ENCODE peak calls at places on chromosomes 11 and 22, in five cellular contexts. J is transverse colon, X is HCT116, W is GM23338, R is H1. M is an unnamed sample. For H3K4me1, the result is how much of the 10 kb centered on the place peaks cover.

GRCh38 chr11:120339394-120339890 is 3.2 kb downstream of the ARHGEF12 start:
- DNase-seq in J (peak), X (no peak), W (peak), R (no peak), M (no peak)

GRCh38 chr11:70530010-70530409 is 131.7 kb downstream of the CTTN start:
- DNase-seq in J (no peak), X (no peak), W (no peak), R (no peak), M (no peak)

GRCh38 chr11:26121466-26121865 is 210.5 kb upstream of the ANO3 start:
- DNase-seq in J (no peak), X (no peak), W (no peak), R (no peak), M (no peak)

GRCh38 chr22:29716814-29717213 is 3.0 kb upstream of the CABP7 start:
- DNase-seq in J (peak), X (peak), W (peak), R (no peak), M (no peak)

GRCh38 chr11:74035264-74035663 is 26.4 kb upstream of the UCP3 start:
- DNase-seq in J (no peak), X (no peak), W (no peak), R (no peak), M (no peak)

GRCh38 chr22:25392584-25392983 is 171.9 kb upstream of the GRK3 start:
- DNase-seq in J (no peak), X (no peak), W (no peak), R (no peak), M (no peak)

GRCh38 chr11:119322921-119323531 is 6.1 kb upstream of the MCAM start:
- DNase-seq in J (no peak), X (no peak), W (no peak), R (no peak), M (no peak)

GRCh38 chr11:108758458-108758857 is 93.6 kb downstream of the DDX10 start:
- DNase-seq in J (no peak), X (no peak), W (no peak), R (no peak), M (no peak)

GRCh38 chr11:14500181-14500651 is 605 bp upstream of the COPB1 start:
- DNase-seq in J (peak), X (no peak), W (peak), R (no peak), M (no peak)

GRCh38 chr11:10414181-10414580 is 40.9 kb upstream of the AMPD3 start:
- DNase-seq in J (no peak), X (no peak), W (no peak), R (no peak), M (no peak)

DNA sequence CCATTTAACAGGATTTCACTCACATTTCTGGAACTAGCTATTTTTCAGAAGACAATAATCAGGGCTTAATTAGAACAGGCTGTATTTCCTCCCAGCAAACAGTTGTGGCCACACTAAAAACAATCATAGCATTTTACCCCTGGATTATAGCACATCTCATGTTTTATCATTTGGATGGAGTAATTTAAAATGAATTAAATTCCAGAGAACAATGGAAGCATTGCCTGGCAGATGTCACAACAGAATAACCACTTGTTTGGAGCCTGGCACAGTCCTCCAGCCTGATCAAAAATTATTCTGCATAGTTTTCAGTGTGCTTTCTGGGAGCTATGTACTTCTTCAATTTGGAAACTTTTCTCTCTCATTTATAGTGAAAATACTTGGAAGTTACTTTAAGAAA is 9.2 kb downstream of the PRSS23 start:
- DNase-seq in J (no peak), X (no peak), W (no peak), R (no peak), M (no peak)
- H3K4me1 ChIP-seq in J (under half), X (under half), W (under half), R (under half), M (half or more)

GRCh38 chr11:102603091-102603490 is 22.0 kb downstream of the MMP20 start:
- DNase-seq in J (no peak), X (peak), W (no peak), R (no peak), M (no peak)
- TF ChIP-seq POLR2AphosphoS5 in J (no peak), X (peak), W (no peak), R (no peak), M (peak)

GRCh38 chr11:68011046-68011943 is 1.2 kb downstream of the ALDH3B1 start:
- DNase-seq in J (no peak), X (no peak), W (no peak), R (no peak), M (no peak)
- H3K4me1 ChIP-seq in J (half or more), X (half or more), W (under half), R (under half), M (under half)

GRCh38 chr11:96338910-96339703 is 3.9 kb downstream of the MAML2 start:
- DNase-seq in J (peak), X (no peak), W (peak), R (no peak), M (peak)
- TF ChIP-seq POLR2AphosphoS5 in J (no peak), X (no peak), W (no peak), R (no peak), M (no peak)

DNA sequence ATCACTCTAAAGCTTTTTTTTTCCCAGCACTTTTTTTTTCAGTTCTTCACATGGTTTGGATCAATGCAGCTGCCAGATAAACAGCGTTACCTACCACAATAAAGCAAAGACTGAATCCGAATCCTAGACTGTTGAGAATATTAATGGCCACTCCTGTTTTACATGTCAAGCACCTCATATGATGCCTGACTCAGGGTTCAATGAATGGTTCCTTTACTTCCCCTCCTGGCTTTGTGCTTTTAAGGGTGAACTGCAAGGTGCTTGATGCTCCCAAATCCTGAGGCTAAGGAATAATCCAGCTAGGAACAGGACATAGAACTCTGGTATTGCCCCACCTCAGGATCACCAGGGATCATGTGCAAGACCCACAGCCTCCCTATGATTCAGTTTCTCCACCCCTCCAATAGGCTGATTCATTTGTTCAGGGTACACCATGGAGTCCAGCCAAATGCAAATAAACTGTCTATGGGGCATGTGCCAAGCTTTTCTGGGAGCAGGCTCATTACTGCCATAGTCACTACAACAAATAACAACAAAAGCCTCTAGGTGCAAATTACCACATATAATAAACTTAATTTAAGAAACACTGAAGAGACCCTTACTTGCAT is 104.3 kb downstream of the GAB2 start:
- DNase-seq in J (peak), X (peak), W (no peak), R (no peak), M (no peak)
- H3K4me1 ChIP-seq in J (half or more), X (under half), W (under half), R (under half), M (under half)

GRCh38 chr11:312092-312816 is 1.6 kb upstream of the IFITM1 start:
- DNase-seq in J (no peak), X (no peak), W (no peak), R (no peak), M (no peak)
- TF ChIP-seq POLR2AphosphoS5 in J (no peak), X (no peak), W (no peak), R (no peak), M (no peak)

GRCh38 chr22:31926086-31926485 is 18.2 kb upstream of the YWHAH start:
- DNase-seq in J (no peak), X (no peak), W (no peak), R (no peak), M (no peak)

GRCh38 chr22:31925056-31925455 is 19.3 kb upstream of the YWHAH start:
- DNase-seq in J (no peak), X (no peak), W (no peak), R (no peak), M (no peak)

GRCh38 chr22:31927562-31927961 is 16.8 kb upstream of the YWHAH start:
- DNase-seq in J (no peak), X (no peak), W (no peak), R (no peak), M (no peak)

GRCh38 chr22:31929126-31929928 is 15.0 kb upstream of the YWHAH start:
- DNase-seq in J (no peak), X (no peak), W (no peak), R (no peak), M (no peak)

GRCh38 chr22:31926969-31927368 is 17.4 kb upstream of the YWHAH start:
- DNase-seq in J (no peak), X (no peak), W (peak), R (no peak), M (no peak)
- H3K4me1 ChIP-seq in J (under half), X (under half), W (under half), R (under half), M (under half)

DNA sequence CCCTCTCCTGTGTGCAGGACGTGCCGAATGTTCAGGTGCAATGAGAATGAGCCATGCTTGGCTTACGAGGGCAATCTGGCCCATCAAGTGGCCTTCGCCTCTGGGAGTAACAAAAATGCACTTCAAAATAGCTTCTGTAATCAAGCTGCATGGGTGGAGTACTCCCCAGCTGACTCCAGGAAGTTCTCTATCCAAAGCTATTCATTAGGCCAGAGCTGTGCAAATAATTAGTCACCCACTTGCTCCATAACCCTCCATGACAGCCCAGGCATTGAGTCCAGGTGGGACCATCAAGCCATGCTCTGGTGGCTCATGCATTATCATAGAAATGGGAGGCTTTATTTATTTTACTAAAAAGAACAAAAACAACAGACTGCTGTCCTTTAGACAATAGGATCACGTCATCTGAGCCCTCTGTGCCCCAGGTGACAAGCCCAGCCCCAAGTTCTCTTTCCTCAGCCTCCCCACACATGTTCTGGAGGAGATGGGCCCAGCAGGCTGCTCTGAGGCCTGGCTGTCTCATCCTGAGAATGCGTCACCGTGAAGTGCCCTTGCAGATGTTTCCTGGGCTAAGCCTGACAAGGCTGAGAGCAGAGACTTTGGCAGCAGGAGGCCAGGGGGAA is 244.7 kb downstream of the ETS1 start:
- DNase-seq in J (peak), X (no peak), W (no peak), R (no peak), M (peak)
- TF ChIP-seq POLR2AphosphoS5 in J (peak), X (no peak), W (no peak), R (no peak), M (no peak)

GRCh38 chr11:19805346-19805745 is 92.7 kb downstream of the NAV2 start:
- DNase-seq in J (no peak), X (no peak), W (no peak), R (no peak), M (no peak)
- H3K4me1 ChIP-seq in J (under half), X (under half), W (half or more), R (under half), M (half or more)

GRCh38 chr11:12088047-12088481 is 22.3 kb upstream of the MICAL2 start:
- DNase-seq in J (peak), X (no peak), W (no peak), R (no peak), M (peak)
- TF ChIP-seq POLR2AphosphoS5 in J (peak), X (no peak), W (no peak), R (no peak), M (no peak)

M was measured in sigmoid colon.